ENCODE peak calls at places on chromosomes 7 and 10, in six cellular contexts. M is GM12878, C is WTC11, H is GM23338, B is K562, X is H1. T is an unnamed sample.

GRCh38 chr7:1123721-1124120 is 35.8 kb downstream of the GPER1 start:
- DNase-seq in M (no peak), B (no peak), C (peak), X (peak), H (peak), T (peak)

GRCh38 chr7:144384555-144385245 is 18.8 kb downstream of the NOBOX start:
- DNase-seq in M (no peak), H (peak), X (peak), C (no peak), B (no peak), T (no peak)

GRCh38 chr7:155791214-155791737 is 21.0 kb downstream of the SHH start:
- DNase-seq in C (no peak), M (no peak), H (no peak), B (no peak), X (no peak), T (no peak)

GRCh38 chr7:18829101-18829486 is 288.3 kb downstream of the TWIST1 start:
- DNase-seq in H (no peak), M (no peak), C (no peak), X (no peak), B (no peak), T (no peak)

GRCh38 chr10:60646966-60647796 is 131.1 kb upstream of the CDK1 start:
- DNase-seq in X (no peak), C (no peak), M (peak), H (peak), B (peak), T (peak)

GRCh38 chr10:103265712-103266329 is 11.1 kb upstream of the INA start:
- DNase-seq in H (peak), M (no peak), X (no peak), B (peak), C (peak), T (peak)

GRCh38 chr7:144063710-144064109 is 5.9 kb upstream of the OR2A25 start:
- DNase-seq in B (peak), X (no peak), C (peak), M (no peak), H (peak), T (no peak)

GRCh38 chr7:4776160-4776623 is 769 bp downstream of the AP5Z1 start:
- DNase-seq in M (no peak), B (no peak), C (no peak), H (no peak), X (no peak), T (no peak)

GRCh38 chr7:29109815-29110385 is 36.4 kb downstream of the CPVL start:
- DNase-seq in B (no peak), X (no peak), H (no peak), M (no peak), C (no peak), T (no peak)

GRCh38 chr10:68302871-68303270 is 29.0 kb upstream of the HNRNPH3 start:
- DNase-seq in B (no peak), M (no peak), C (no peak), X (no peak), H (no peak), T (no peak)

GRCh38 chr10:68301301-68301700 is 30.6 kb upstream of the HNRNPH3 start:
- DNase-seq in C (no peak), X (no peak), H (no peak), M (no peak), B (no peak), T (no peak)

GRCh38 chr10:68302503-68302823 is 29.4 kb upstream of the HNRNPH3 start:
- DNase-seq in C (no peak), H (no peak), B (no peak), M (no peak), X (no peak), T (no peak)

GRCh38 chr10:68303849-68304412 is 27.9 kb upstream of the HNRNPH3 start:
- DNase-seq in C (no peak), B (no peak), H (no peak), M (no peak), X (no peak), T (peak)

GRCh38 chr10:68301790-68302502 is 29.9 kb upstream of the HNRNPH3 start:
- DNase-seq in M (peak), C (no peak), B (peak), H (peak), X (no peak), T (peak)
- TF ChIP-seq CREB1 in M (no peak), C (no peak), B (no peak), H (no peak), X (no peak), T (no peak)

GRCh38 chr10:132174237-132174636 is 12.5 kb upstream of the DPYSL4 start:
- DNase-seq in M (no peak), X (no peak), C (no peak), B (no peak), H (no peak), T (no peak)

GRCh38 chr10:132170561-132171361 is 16.0 kb upstream of the DPYSL4 start:
- DNase-seq in C (no peak), X (no peak), B (no peak), H (no peak), M (no peak), T (no peak)

GRCh38 chr10:132173185-132173584 is 13.6 kb upstream of the DPYSL4 start:
- DNase-seq in H (no peak), B (no peak), C (no peak), M (no peak), X (no peak), T (no peak)

GRCh38 chr10:132169766-132170560 is 16.8 kb upstream of the DPYSL4 start:
- DNase-seq in X (no peak), B (no peak), H (peak), C (peak), M (no peak), T (no peak)

GRCh38 chr10:132172091-132173066 is 14.4 kb upstream of the DPYSL4 start:
- DNase-seq in M (no peak), X (no peak), B (no peak), C (no peak), H (no peak), T (no peak)
- TF ChIP-seq CREB1 in M (no peak), X (no peak), B (no peak), C (no peak), H (no peak), T (no peak)

DNA sequence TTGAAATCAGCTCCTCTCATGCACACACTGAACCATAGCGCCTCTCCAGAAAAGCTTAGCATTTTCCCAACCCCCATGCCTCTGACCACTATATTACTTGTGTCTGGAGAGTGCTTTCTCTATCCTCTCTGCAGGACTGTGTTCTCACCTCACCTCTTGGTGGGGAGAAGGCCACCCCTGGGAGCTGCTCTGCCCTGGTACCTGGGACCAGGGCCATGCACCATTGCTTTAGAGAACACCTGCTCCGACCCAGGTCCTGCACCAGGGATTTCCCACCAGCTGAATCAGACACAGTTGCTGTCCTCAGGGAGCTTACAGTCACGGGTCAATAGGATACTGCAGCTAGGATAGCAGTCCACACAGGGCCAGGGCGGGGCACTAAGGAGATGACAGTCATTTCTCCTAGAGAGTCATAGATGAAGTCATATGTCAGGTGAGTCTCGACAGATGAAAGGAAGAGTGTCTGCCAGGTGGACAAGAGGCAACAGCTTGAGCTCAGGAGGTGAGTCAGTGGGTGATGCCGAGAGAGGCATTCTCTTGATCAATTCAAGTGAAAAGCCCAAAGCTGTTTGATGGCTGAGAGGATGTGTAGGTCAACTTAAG is 619 bp upstream of the LMTK2 start:
- DNase-seq in M (no peak), B (no peak), H (no peak), C (no peak), X (no peak), T (peak)
- TF ChIP-seq CREB1 in M (no peak), B (no peak), H (no peak), C (no peak), X (no peak), T (no peak)

GRCh38 chr7:43782768-43783555 is 24.5 kb downstream of the BLVRA start:
- DNase-seq in X (no peak), B (no peak), C (no peak), H (no peak), M (no peak), T (no peak)

GRCh38 chr7:43787771-43788170 is 29.3 kb downstream of the BLVRA start:
- DNase-seq in H (no peak), M (no peak), B (no peak), C (no peak), X (no peak), T (no peak)

GRCh38 chr7:43781726-43782607 is 23.5 kb downstream of the BLVRA start:
- DNase-seq in B (no peak), H (no peak), M (no peak), X (no peak), C (no peak), T (peak)

GRCh38 chr7:43784030-43785001 is 25.8 kb downstream of the BLVRA start:
- DNase-seq in B (no peak), X (no peak), M (peak), C (no peak), H (no peak), T (no peak)

DNA sequence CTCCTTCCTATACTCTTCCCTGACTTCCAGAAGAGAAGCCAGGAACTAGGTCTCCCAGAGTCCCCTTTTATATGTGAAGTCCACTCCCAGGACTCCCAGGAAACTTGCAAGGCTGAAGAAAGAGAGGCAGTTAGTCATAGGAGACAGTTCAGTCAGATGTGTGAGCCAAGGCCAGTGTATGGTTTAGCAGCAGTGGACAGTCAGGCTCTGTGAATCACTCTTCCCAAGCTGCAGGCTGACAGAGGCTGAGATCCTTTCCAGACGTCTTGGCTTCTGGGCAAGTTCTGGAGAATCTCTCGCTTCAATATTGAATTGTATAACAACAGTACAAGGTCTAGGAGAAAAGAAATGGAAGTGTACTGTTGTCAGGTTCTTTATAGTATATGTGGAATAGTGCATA is 26.9 kb downstream of the BLVRA start:
- DNase-seq in B (no peak), C (no peak), M (no peak), H (no peak), X (no peak), T (no peak)
- TF ChIP-seq CREB1 in B (no peak), C (no peak), M (no peak), H (no peak), X (no peak), T (no peak)

GRCh38 chr7:141691540-141691939 is 10.4 kb downstream of the DENND11 start:
- DNase-seq in C (no peak), B (no peak), X (no peak), M (no peak), H (no peak), T (no peak)

GRCh38 chr7:141697211-141697871 is 4.6 kb downstream of the DENND11 start:
- DNase-seq in H (no peak), X (no peak), M (no peak), B (no peak), C (no peak), T (no peak)

GRCh38 chr7:141696386-141696785 is 5.6 kb downstream of the DENND11 start:
- DNase-seq in H (no peak), M (no peak), B (no peak), X (no peak), C (no peak), T (no peak)

GRCh38 chr7:141695803-141696289 is 6.1 kb downstream of the DENND11 start:
- DNase-seq in H (no peak), C (no peak), X (no peak), B (no peak), M (no peak), T (peak)

DNA sequence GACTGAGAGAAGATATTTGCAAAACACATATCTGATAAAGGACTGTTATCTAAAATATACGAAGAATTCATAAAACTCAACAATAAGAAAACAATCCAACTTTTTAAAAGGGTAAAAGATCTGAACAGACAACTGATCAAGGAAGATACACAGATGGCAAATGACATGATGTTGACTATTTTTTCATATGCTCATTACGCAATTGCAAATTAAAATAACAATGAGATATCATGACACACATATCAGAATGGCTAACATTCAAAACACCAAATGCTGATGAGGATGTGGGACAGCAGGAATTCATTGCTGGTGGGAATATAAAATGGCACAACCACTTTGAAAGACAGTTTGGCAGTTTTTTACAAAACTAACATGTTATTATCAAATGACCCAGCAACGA is 8.9 kb downstream of the DENND11 start:
- DNase-seq in B (no peak), M (no peak), X (no peak), C (no peak), H (no peak), T (no peak)
- TF ChIP-seq CREB1 in B (no peak), M (no peak), X (no peak), C (no peak), H (no peak), T (no peak)

GRCh38 chr10:83184641-83185040 is 954.7 kb upstream of the GHITM start:
- DNase-seq in B (no peak), M (no peak), X (no peak), H (no peak), C (no peak), T (no peak)

GRCh38 chr10:83179371-83179770 is 959.9 kb upstream of the GHITM start:
- DNase-seq in C (no peak), X (no peak), B (no peak), M (no peak), H (no peak), T (no peak)

GRCh38 chr10:83176901-83177300 is 962.4 kb upstream of the GHITM start:
- DNase-seq in H (no peak), M (no peak), B (no peak), C (no peak), X (no peak), T (no peak)

DNA sequence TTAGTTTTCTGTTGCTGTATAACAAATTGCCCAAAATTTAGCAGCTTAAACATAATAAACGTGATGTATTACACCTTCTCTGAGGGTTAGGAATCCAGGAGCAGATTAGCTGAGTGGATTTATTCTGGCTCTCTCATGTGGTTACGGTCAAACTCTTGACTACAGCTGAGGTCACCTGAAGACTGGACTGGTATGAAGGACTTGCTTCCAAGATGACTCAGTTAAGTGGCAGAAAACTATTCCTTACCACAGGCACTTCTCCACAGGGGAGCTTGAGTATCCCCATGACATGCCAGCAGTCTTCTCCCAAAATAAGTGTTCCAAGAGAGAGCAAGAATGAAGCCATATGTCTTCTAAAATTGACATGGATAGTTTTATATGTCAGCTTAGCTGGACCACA is 957.2 kb upstream of the GHITM start:
- DNase-seq in C (no peak), M (no peak), X (no peak), B (no peak), H (no peak), T (no peak)
- TF ChIP-seq CREB1 in C (no peak), M (no peak), X (no peak), B (no peak), H (no peak), T (no peak)